ENCODE peak calls at places on chromosomes 2 and 18, in eight cellular contexts. L, P, C, J, E, Q, F and G are unnamed samples.

GRCh38 chr2:126825306-126825705 is 73.4 kb upstream of the TEX51 start:
- DNase-seq in L (no peak), P (no peak), C (no peak), J (no peak), E (no peak), Q (no peak), F (no peak), G (no peak)

GRCh38 chr18:48806551-48807261 is 144.1 kb downstream of the SMAD7 start:
- DNase-seq in L (peak), P (peak), C (no peak), J (no peak), E (peak), Q (no peak), F (no peak), G (peak)

GRCh38 chr2:9547272-9547991 is 8.2 kb downstream of the ADAM17 start:
- DNase-seq in L (no peak), P (peak), C (no peak), J (no peak), E (peak), Q (no peak), F (no peak), G (no peak)

GRCh38 chr2:224222320-224222719 is 179.6 kb downstream of the FAM124B start:
- DNase-seq in L (no peak), P (no peak), C (peak), J (no peak), E (peak), Q (no peak), F (no peak), G (no peak)

GRCh38 chr2:130390460-130391057 is 34.7 kb downstream of the PTPN18 start:
- DNase-seq in L (no peak), P (peak), C (no peak), J (no peak), E (no peak), Q (no peak), F (no peak), G (no peak)

GRCh38 chr2:240421396-240421795 is 14.1 kb upstream of the GPC1 start:
- DNase-seq in L (no peak), P (no peak), C (no peak), J (no peak), E (no peak), Q (no peak), F (no peak), G (no peak)

GRCh38 chr2:166179201-166179600 is 51.4 kb upstream of the SCN1A start:
- DNase-seq in L (no peak), P (no peak), C (no peak), J (no peak), E (peak), Q (no peak), F (no peak), G (no peak)

GRCh38 chr2:85995648-85996529 is 107.1 kb upstream of the ST3GAL5 start:
- DNase-seq in L (no peak), P (no peak), C (no peak), J (no peak), E (no peak), Q (no peak), F (no peak), G (no peak)

GRCh38 chr18:45621068-45621511 is 5.8 kb downstream of the SLC14A2 start:
- DNase-seq in L (peak), P (no peak), C (peak), J (no peak), E (peak), Q (peak), F (peak), G (peak)

GRCh38 chr2:138829326-138829725 is 49.1 kb upstream of the NXPH2 start:
- DNase-seq in L (no peak), P (no peak), C (peak), J (no peak), E (no peak), Q (no peak), F (peak), G (peak)

GRCh38 chr2:26848336-26849055 is 564 bp downstream of the DPYSL5 start:
- DNase-seq in L (no peak), P (no peak), C (peak), J (no peak), E (peak), Q (no peak), F (no peak), G (no peak)

GRCh38 chr2:159118859-159119510 is 150.5 kb downstream of the TANC1 start:
- DNase-seq in L (no peak), P (no peak), C (no peak), J (no peak), E (no peak), Q (no peak), F (no peak), G (no peak)

GRCh38 chr2:43038034-43038719 is 188.2 kb downstream of the ZFP36L2 start:
- DNase-seq in L (no peak), P (no peak), C (peak), J (no peak), E (peak), Q (no peak), F (no peak), G (no peak)

GRCh38 chr2:9673914-9674481 is 43.2 kb upstream of the YWHAQ start:
- DNase-seq in L (no peak), P (no peak), C (no peak), J (no peak), E (no peak), Q (no peak), F (no peak), G (no peak)

GRCh38 chr2:184956856-184957255 is 358.5 kb downstream of the ZNF804A start:
- DNase-seq in L (no peak), P (no peak), C (no peak), J (no peak), E (no peak), Q (no peak), F (no peak), G (no peak)

GRCh38 chr2:9739508-9739907 is 103.8 kb upstream of the TAF1B start:
- DNase-seq in L (peak), P (no peak), C (no peak), J (no peak), E (peak), Q (peak), F (no peak), G (peak)

GRCh38 chr2:196606516-196606915 is 33.0 kb upstream of the CCDC150 start:
- DNase-seq in L (no peak), P (no peak), C (no peak), J (no peak), E (no peak), Q (no peak), F (no peak), G (no peak)

GRCh38 chr2:180240774-180241173 is 233.7 kb upstream of the CWC22 start:
- DNase-seq in L (no peak), P (no peak), C (no peak), J (no peak), E (peak), Q (no peak), F (no peak), G (no peak)

GRCh38 chr2:240925191-240925575 is 19.0 kb downstream of the CROCC2 start:
- DNase-seq in L (no peak), P (peak), C (no peak), J (no peak), E (no peak), Q (no peak), F (no peak), G (no peak)

GRCh38 chr18:55228707-55229106 is 269.4 kb upstream of the CCDC68 start:
- DNase-seq in L (no peak), P (no peak), C (no peak), J (no peak), E (no peak), Q (no peak), F (no peak), G (no peak)

GRCh38 chr2:152098798-152099654 is at the start of gene CACNB4:
- DNase-seq in L (no peak), P (no peak), C (peak), J (no peak), E (peak), Q (no peak), F (no peak), G (no peak)

GRCh38 chr18:23725351-23725750 is 36.1 kb downstream of the LAMA3 start:
- DNase-seq in L (no peak), P (no peak), C (no peak), J (no peak), E (no peak), Q (no peak), F (no peak), G (no peak)

GRCh38 chr2:20672191-20672951 is 5.4 kb downstream of the GDF7 start:
- DNase-seq in L (no peak), P (no peak), C (no peak), J (no peak), E (no peak), Q (no peak), F (no peak), G (no peak)

GRCh38 chr2:109110185-109110584 is 18.8 kb upstream of the SH3RF3 start:
- DNase-seq in L (no peak), P (no peak), C (no peak), J (no peak), E (no peak), Q (no peak), F (no peak), G (no peak)

GRCh38 chr2:240014327-240014726 is 10.8 kb downstream of the NDUFA10 start:
- DNase-seq in L (no peak), P (no peak), C (no peak), J (no peak), E (no peak), Q (no peak), F (no peak), G (no peak)

GRCh38 chr2:65885266-65885665 is 452.9 kb upstream of the SPRED2 start:
- DNase-seq in L (no peak), P (no peak), C (no peak), J (no peak), E (no peak), Q (no peak), F (no peak), G (no peak)

GRCh38 chr18:3368193-3368592 is 81.8 kb upstream of the TGIF1 start:
- DNase-seq in L (no peak), P (no peak), C (peak), J (no peak), E (peak), Q (no peak), F (peak), G (no peak)

GRCh38 chr2:46915281-46915810 is at the start of gene MCFD2:
- DNase-seq in L (no peak), P (no peak), C (no peak), J (no peak), E (peak), Q (no peak), F (no peak), G (no peak)

GRCh38 chr2:140454717-140455116 is 1674.5 kb upstream of the NXPH2 start:
- DNase-seq in L (no peak), P (no peak), C (no peak), J (peak), E (peak), Q (no peak), F (no peak), G (no peak)

GRCh38 chr2:195666113-195666712 is 9.2 kb downstream of the SLC39A10 start:
- DNase-seq in L (no peak), P (no peak), C (no peak), J (no peak), E (peak), Q (no peak), F (no peak), G (no peak)

GRCh38 chr18:45748531-45748930 is 24.6 kb downstream of the SLC14A1 start:
- DNase-seq in L (no peak), P (no peak), C (no peak), J (no peak), E (no peak), Q (no peak), F (no peak), G (no peak)

GRCh38 chr2:1300284-1300683 is 113.0 kb upstream of the TPO start:
- DNase-seq in L (no peak), P (peak), C (no peak), J (no peak), E (no peak), Q (no peak), F (no peak), G (no peak)

GRCh38 chr2:72630767-72631166 is 195.1 kb downstream of the EXOC6B start:
- DNase-seq in L (no peak), P (no peak), C (no peak), J (no peak), E (peak), Q (no peak), F (no peak), G (no peak)

GRCh38 chr18:43830905-43831304 is 553.6 kb upstream of the SYT4 start:
- DNase-seq in L (no peak), P (no peak), C (no peak), J (no peak), E (peak), Q (no peak), F (no peak), G (no peak)